ENCODE peak calls at places on chromosome 6, in five cellular contexts. U, W, Y, T and E are unnamed samples.

GRCh38 chr6:108732101-108732870 is 115.9 kb upstream of the ARMC2 start:
- DNase-seq in U (peak; percentile 43), W (no peak), Y (peak; percentile 77), T (no peak), E (peak; percentile 63)

GRCh38 chr6:138778331-138778730 is 4.8 kb downstream of the CCDC28A start:
- DNase-seq in U (no peak), W (no peak), Y (no peak), T (no peak), E (no peak)

GRCh38 chr6:130600880-130601341 is 226.3 kb upstream of the SMLR1 start:
- DNase-seq in U (no peak), W (no peak), Y (no peak), T (no peak), E (no peak)

GRCh38 chr6:11224252-11224965 is 8.1 kb downstream of the NEDD9 start:
- DNase-seq in U (no peak), W (no peak), Y (peak; percentile 52), T (peak; percentile 9), E (no peak)

GRCh38 chr6:22907085-22907484 is 337.7 kb downstream of the HDGFL1 start:
- DNase-seq in U (no peak), W (no peak), Y (no peak), T (no peak), E (no peak)

GRCh38 chr6:139291813-139292619 is at the start of gene TXLNB:
- DNase-seq in U (peak; percentile 43), W (peak; percentile 42), Y (peak; percentile 64), T (peak; percentile 60), E (peak; percentile 59)

GRCh38 chr6:25022140-25022553 is 86.4 kb upstream of the RIPOR2 start:
- DNase-seq in U (no peak), W (no peak), Y (no peak), T (no peak), E (no peak)

GRCh38 chr6:159125977-159126376 is 43.2 kb upstream of the FNDC1 start:
- DNase-seq in U (no peak), W (no peak), Y (no peak), T (no peak), E (no peak)

GRCh38 chr6:122839477-122839876 is 50.4 kb downstream of the SMPDL3A start:
- DNase-seq in U (peak; percentile 64), W (peak; percentile 69), Y (peak; percentile 73), T (peak; percentile 11), E (peak; percentile 67)

GRCh38 chr6:28335564-28336283 is at the start of gene ZSCAN31:
- DNase-seq in U (peak; percentile 92), W (peak; percentile 98), Y (peak; percentile 99), T (peak; percentile 85), E (peak; percentile 96)

GRCh38 chr6:81562169-81562568 is 190.3 kb downstream of the TENT5A start:
- DNase-seq in U (no peak), W (no peak), Y (peak; percentile 32), T (no peak), E (no peak)